ENCODE peak calls at places on chromosome 14, in nine cellular contexts. S, U, X, Y, D, K, A, M and E are unnamed samples.

GRCh38 chr14:47186491-47186890 is 488.9 kb downstream of the MDGA2 start:
- DNase-seq in X (no peak), D (no peak), S (no peak), A (no peak), Y (no peak), U (no peak), M (no peak), K (no peak), E (no peak)

GRCh38 chr14:50763386-50764007 is 67.5 kb downstream of the NIN start:
- DNase-seq in U (no peak), X (peak), K (no peak), A (no peak), D (peak), S (no peak), M (no peak), Y (peak), E (no peak)

GRCh38 chr14:22535916-22536315 is 53.1 kb downstream of the DAD1 start:
- DNase-seq in A (no peak), X (no peak), S (no peak), U (no peak), Y (no peak), K (no peak), M (no peak), D (no peak), E (no peak)

GRCh38 chr14:49051328-49052060 is 534.7 kb downstream of the RPS29 start:
- DNase-seq in D (peak), S (no peak), A (no peak), X (no peak), K (no peak), Y (no peak), M (no peak), U (no peak), E (no peak)

GRCh38 chr14:63642656-63643382 is 1.1 kb upstream of the WDR89 start:
- DNase-seq in D (no peak), K (no peak), A (no peak), X (no peak), Y (no peak), M (no peak), S (no peak), U (no peak), E (no peak)

GRCh38 chr14:104152246-104152575 is 13.8 kb downstream of the KIF26A start:
- DNase-seq in M (no peak), U (no peak), S (no peak), X (no peak), K (no peak), Y (no peak), A (no peak), D (no peak), E (no peak)

GRCh38 chr14:92922883-92923743 is at the start of gene CHGA:
- DNase-seq in X (peak), K (no peak), M (peak), S (no peak), D (peak), U (peak), A (peak), Y (no peak), E (no peak)

GRCh38 chr14:68798621-68799020 is 5.8 kb upstream of the ZFP36L1 start:
- DNase-seq in M (no peak), X (no peak), K (no peak), U (no peak), S (no peak), A (no peak), D (no peak), Y (no peak), E (no peak)

GRCh38 chr14:71985538-71986234 is 53.5 kb downstream of the RGS6 start:
- DNase-seq in Y (no peak), U (no peak), A (no peak), D (no peak), S (no peak), M (no peak), K (no peak), X (no peak), E (no peak)

GRCh38 chr14:36221097-36221496 is 44.6 kb upstream of the PTCSC3 start:
- DNase-seq in K (no peak), M (no peak), A (no peak), U (peak), S (no peak), D (no peak), X (no peak), Y (no peak), E (no peak)

GRCh38 chr14:87993485-87993809 is 465 bp upstream of the GALC start:
- DNase-seq in M (no peak), Y (no peak), D (no peak), A (no peak), K (no peak), U (no peak), S (no peak), X (no peak), E (no peak)
- H3K4me3 ChIP-seq in M (peak), Y (peak), D (peak), A (peak), K (peak), U (peak), S (no peak), X (peak), E (peak)

DNA sequence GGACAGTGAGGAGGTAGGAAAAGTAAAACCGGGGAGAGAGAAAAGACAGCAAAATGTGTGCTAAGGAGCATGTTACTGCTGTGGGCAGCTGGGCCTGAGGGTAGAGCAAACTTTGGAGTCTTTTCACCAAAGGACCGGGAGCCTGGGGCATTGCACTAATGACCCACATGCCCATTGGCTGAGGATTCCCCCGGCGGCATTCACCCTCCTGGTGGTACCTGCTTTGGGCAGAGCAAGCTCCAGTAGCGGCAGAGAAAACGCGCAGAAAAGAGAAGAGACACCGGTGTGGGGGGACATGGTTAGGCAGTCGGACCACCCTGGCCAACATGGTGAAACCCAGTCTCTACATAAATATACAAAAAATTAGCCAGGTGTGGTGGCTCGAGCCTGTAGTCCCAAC is 83.4 kb upstream of the ESRRB start:
- DNase-seq in Y (no peak), M (no peak), A (no peak), S (no peak), K (peak), X (no peak), U (no peak), D (no peak), E (no peak)
- H3K4me3 ChIP-seq in Y (no peak), M (no peak), A (no peak), S (no peak), K (no peak), X (no peak), U (no peak), D (no peak), E (no peak)

GRCh38 chr14:78985668-78986073 is 815.5 kb downstream of the NRXN3 start:
- DNase-seq in Y (no peak), D (no peak), K (no peak), S (no peak), A (no peak), U (peak), X (no peak), M (no peak), E (no peak)
- H3K4me3 ChIP-seq in Y (no peak), D (no peak), K (no peak), S (no peak), A (no peak), U (peak), X (no peak), M (no peak), E (no peak)

DNA sequence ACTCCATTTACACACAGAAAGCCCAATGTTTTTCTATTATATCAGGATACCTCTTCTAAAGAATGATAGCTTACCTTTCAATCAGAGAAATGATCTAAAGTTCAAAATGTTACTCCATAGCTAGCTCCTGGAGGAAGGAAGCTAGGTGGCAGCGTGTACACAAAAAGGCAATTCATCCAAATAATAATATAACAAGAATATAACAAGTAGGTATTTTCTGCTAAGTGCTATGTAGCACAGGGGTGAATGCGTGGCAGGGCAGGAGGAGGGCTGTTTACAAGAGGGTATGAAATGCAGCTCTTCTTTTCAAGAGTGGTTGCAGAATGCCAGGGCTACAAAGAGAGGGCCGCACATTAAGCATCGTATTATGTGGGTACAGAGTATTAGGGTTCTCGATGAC is 663 bp upstream of the SNAPC1 start:
- DNase-seq in A (no peak), U (no peak), Y (peak), D (no peak), X (no peak), S (no peak), K (no peak), M (no peak), E (no peak)
- H3K4me3 ChIP-seq in A (peak), U (peak), Y (peak), D (peak), X (peak), S (peak), K (peak), M (no peak), E (peak)

GRCh38 chr14:106872619-106873446 is 1346.5 kb downstream of the TMEM121 start:
- DNase-seq in S (no peak), M (peak), K (no peak), X (peak), D (no peak), A (peak), Y (no peak), U (no peak), E (no peak)
- H3K4me3 ChIP-seq in S (no peak), M (no peak), K (no peak), X (no peak), D (no peak), A (no peak), Y (no peak), U (no peak), E (no peak)

DNA sequence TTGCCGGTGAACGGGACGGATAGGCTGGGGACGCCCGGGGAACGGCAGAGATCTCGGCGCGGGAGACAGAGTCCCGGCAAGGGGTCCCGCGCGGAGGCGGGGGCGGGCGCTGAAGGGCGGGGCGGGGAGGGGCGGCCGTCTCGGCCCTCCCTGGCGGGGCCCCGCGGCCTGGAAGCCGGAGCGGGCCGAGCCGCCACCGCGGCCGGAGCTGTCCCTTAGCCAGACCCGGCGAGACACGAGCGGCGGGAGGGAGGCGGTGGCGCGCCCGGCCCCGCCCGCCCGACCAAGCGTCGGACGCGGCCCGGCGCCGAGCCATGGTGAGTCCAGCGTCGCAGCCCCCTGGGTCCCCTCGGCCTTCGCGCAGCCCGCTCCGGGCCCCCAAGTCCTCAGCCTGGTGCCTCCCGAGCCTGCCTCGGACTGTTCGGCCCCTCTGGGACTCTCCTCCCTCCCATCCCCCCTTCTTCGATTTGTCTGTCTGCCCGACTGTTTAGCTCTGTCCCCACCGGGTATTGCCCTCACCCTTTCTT is at the start of gene ARHGEF40:
- DNase-seq in D (peak), K (no peak), A (no peak), S (no peak), X (peak), M (peak), Y (peak), U (peak), E (no peak)
- H3K4me3 ChIP-seq in D (peak), K (peak), A (peak), S (peak), X (peak), M (peak), Y (peak), U (peak), E (peak)